ENCODE peak calls at places on chromosome 4, in four cellular contexts. S, J, Q and C are unnamed samples.

GRCh38 chr4:23837366-23837765 is 52.5 kb downstream of the PPARGC1A start:
- DNase-seq in S (no peak), J (no peak), Q (no peak), C (no peak)

GRCh38 chr4:121697626-121698025 is 846 bp upstream of the ANXA5 start:
- DNase-seq in S (no peak), J (no peak), Q (no peak), C (no peak)

GRCh38 chr4:118354913-118355312 is 2.1 kb upstream of the PRSS12 start:
- DNase-seq in S (no peak), J (no peak), Q (no peak), C (no peak)

GRCh38 chr4:153513596-153513995 is 47.4 kb downstream of the TMEM131L start:
- DNase-seq in S (no peak), J (peak), Q (no peak), C (no peak)

GRCh38 chr4:2595436-2595835 is 59.0 kb downstream of the FAM193A start:
- DNase-seq in S (peak), J (no peak), Q (no peak), C (no peak)

GRCh38 chr4:148425327-148426110 is 16.7 kb downstream of the NR3C2 start:
- DNase-seq in S (no peak), J (no peak), Q (no peak), C (no peak)

GRCh38 chr4:152172146-152172545 is 363.7 kb downstream of the FBXW7 start:
- DNase-seq in S (no peak), J (no peak), Q (no peak), C (no peak)

GRCh38 chr4:153758136-153758535 is 1.7 kb downstream of the RNF175 start:
- DNase-seq in S (no peak), J (no peak), Q (no peak), C (no peak)

GRCh38 chr4:150135134-150135773 is 57.0 kb downstream of the DCLK2 start:
- DNase-seq in S (no peak), J (no peak), Q (no peak), C (no peak)

GRCh38 chr4:29708473-29708872 is 1011.7 kb upstream of the PCDH7 start:
- DNase-seq in S (no peak), J (no peak), Q (no peak), C (no peak)

GRCh38 chr4:83768146-83768545 is 232.2 kb downstream of the GPAT3 start:
- DNase-seq in S (no peak), J (no peak), Q (no peak), C (no peak)

GRCh38 chr4:186725422-186726149 is 1.9 kb upstream of the FAT1 start:
- DNase-seq in S (peak), J (peak), Q (no peak), C (peak)

GRCh38 chr4:140243345-140243753 is 89.4 kb upstream of the MAML3 start:
- DNase-seq in S (no peak), J (no peak), Q (no peak), C (no peak)

GRCh38 chr4:140222175-140222574 is 68.2 kb upstream of the MAML3 start:
- DNase-seq in S (no peak), J (no peak), Q (no peak), C (no peak)

GRCh38 chr4:5890063-5890727 is 2.7 kb downstream of the CRMP1 start:
- DNase-seq in S (no peak), J (peak), Q (peak), C (no peak)

GRCh38 chr4:151459380-151459779 is 50.4 kb downstream of the FHIP1A start:
- DNase-seq in S (no peak), J (no peak), Q (no peak), C (no peak)

GRCh38 chr4:103074598-103075434 is 1.7 kb downstream of the SLC9B2 start:
- DNase-seq in S (no peak), J (peak), Q (no peak), C (no peak)

GRCh38 chr4:141389649-141390048 is 169.0 kb downstream of the ZNF330 start:
- DNase-seq in S (no peak), J (no peak), Q (no peak), C (no peak)

GRCh38 chr4:32462944-32463343 is 1742.8 kb downstream of the PCDH7 start:
- DNase-seq in S (peak), J (peak), Q (no peak), C (peak)

GRCh38 chr4:82223715-82224114 is 150.1 kb downstream of the HNRNPD start:
- DNase-seq in S (no peak), J (no peak), Q (no peak), C (no peak)

GRCh38 chr4:71195932-71196331 is 142.9 kb upstream of the SLC4A4 start:
- DNase-seq in S (no peak), J (no peak), Q (no peak), C (no peak)

GRCh38 chr4:88189881-88190585 is 31.6 kb upstream of the ABCG2 start:
- DNase-seq in S (no peak), J (peak), Q (no peak), C (no peak)

GRCh38 chr4:4853921-4854648 is 5.4 kb upstream of the MSX1 start:
- DNase-seq in S (no peak), J (no peak), Q (no peak), C (no peak)

GRCh38 chr4:3257691-3258482 is 8.9 kb downstream of the MSANTD1 start:
- DNase-seq in S (no peak), J (no peak), Q (no peak), C (no peak)

GRCh38 chr4:179145746-179146530 is 1703.7 kb upstream of the AGA start:
- DNase-seq in S (no peak), J (no peak), Q (no peak), C (no peak)

GRCh38 chr4:56465599-56466295 is 1.7 kb upstream of the SRP72 start:
- DNase-seq in S (peak), J (no peak), Q (no peak), C (no peak)

GRCh38 chr4:89356086-89356485 is 48.5 kb upstream of the GPRIN3 start:
- DNase-seq in S (no peak), J (no peak), Q (no peak), C (no peak)

GRCh38 chr4:117479673-117480072 is 394.3 kb upstream of the TRAM1L1 start:
- DNase-seq in S (no peak), J (no peak), Q (no peak), C (no peak)

GRCh38 chr4:21203416-21203815 is 503.2 kb downstream of the PACRGL start:
- DNase-seq in S (no peak), J (no peak), Q (no peak), C (no peak)

GRCh38 chr4:153146031-153146430 is 58.2 kb upstream of the TRIM2 start:
- DNase-seq in S (no peak), J (no peak), Q (no peak), C (no peak)

GRCh38 chr4:68283095-68283494 is 37.6 kb upstream of the TMPRSS11B start:
- DNase-seq in S (no peak), J (no peak), Q (no peak), C (no peak)
- TF ChIP-seq RNF2 in S (no peak), J (no peak), Q (no peak), C (no peak)

GRCh38 chr4:142407569-142407968 is 438.5 kb downstream of the INPP4B start:
- DNase-seq in S (no peak), J (peak), Q (no peak), C (no peak)

GRCh38 chr4:142404191-142404611 is 441.9 kb downstream of the INPP4B start:
- DNase-seq in S (no peak), J (peak), Q (no peak), C (no peak)

GRCh38 chr4:142405021-142405991 is 440.8 kb downstream of the INPP4B start:
- DNase-seq in S (no peak), J (peak), Q (no peak), C (no peak)

GRCh38 chr4:142406917-142407501 is 439.1 kb downstream of the INPP4B start:
- DNase-seq in S (no peak), J (no peak), Q (no peak), C (no peak)

DNA sequence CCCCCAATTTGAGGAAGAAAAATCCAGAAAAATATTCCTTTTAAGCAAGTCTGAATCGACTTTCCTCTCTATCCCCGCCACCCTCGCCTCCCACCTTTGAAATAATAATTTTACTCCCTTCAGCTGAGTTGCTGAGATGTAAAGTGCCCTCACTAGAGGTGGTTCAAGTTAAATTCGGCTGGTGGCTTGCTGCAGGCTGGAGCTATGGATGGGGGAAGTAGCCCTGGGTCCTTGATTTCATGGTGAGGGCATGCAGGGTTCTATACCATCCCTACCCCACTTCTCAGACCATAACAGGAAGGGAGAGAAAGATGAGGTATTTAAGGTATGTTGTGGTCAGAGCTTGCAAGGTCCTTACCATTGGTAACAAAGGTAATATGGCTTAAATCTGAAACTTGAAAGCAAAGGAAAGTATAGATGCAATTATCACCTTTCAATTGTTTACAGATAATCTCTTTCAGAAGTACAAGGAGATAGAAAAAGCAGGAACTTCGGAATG is 440.0 kb downstream of the INPP4B start:
- DNase-seq in S (no peak), J (peak), Q (no peak), C (no peak)
- TF ChIP-seq USF2 in S (no peak), J (no peak), Q (no peak), C (no peak)

GRCh38 chr4:86356831-86357230 is 3.0 kb downstream of the MAPK10 start:
- DNase-seq in S (no peak), J (no peak), Q (no peak), C (no peak)
- TF ChIP-seq RNF2 in S (no peak), J (no peak), Q (no peak), C (no peak)

GRCh38 chr4:128858875-128859696 is 49.6 kb downstream of the JADE1 start:
- DNase-seq in S (no peak), J (peak), Q (no peak), C (no peak)

GRCh38 chr4:128863314-128864075 is 54.0 kb downstream of the JADE1 start:
- DNase-seq in S (peak), J (peak), Q (peak), C (peak)

GRCh38 chr4:128861856-128862518 is 52.5 kb downstream of the JADE1 start:
- DNase-seq in S (no peak), J (no peak), Q (no peak), C (no peak)

GRCh38 chr4:128862608-128863313 is 53.3 kb downstream of the JADE1 start:
- DNase-seq in S (no peak), J (peak), Q (no peak), C (no peak)

DNA sequence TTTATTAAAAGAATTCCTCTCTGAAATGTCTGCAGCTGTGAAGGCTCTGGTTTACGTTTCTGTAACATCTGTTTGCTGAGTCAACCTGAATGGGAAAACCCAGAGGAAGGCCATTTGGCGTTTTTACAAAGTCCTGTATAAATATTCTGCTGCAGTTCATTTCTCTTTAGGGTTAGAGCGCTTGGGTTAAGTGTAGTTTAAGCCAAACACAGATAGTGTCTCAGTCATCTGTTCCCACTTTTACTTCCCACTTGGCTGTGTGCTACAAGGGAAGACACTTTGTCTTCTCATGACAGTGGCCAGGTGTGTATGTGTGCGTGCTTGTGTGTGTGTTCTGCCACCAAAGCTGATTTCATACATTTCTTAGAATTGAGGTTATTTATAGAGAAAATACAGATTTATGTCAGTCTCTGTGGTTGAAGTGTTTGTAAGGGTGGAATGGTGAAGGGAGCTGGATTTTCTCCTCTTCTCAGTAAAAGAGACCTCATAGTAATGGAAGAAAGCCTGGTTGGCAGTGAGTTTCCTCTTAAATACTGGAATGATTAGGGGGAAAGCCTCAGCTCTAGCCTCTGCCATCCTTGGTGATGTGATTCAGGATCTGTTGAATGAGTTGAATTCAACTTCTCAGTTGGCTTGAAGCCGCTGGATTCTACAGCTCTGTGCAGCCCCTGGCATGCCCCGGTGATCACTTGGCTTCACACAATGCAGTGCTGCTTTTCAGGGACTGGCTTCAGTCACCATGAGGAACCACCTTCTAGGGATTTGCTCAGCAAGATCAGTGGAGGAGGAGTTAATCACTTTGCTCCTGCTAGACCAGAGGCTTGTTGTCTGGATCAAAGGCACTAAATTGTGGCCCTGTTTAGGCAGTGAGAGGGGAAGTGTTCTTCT is 50.6 kb downstream of the JADE1 start:
- DNase-seq in S (no peak), J (no peak), Q (no peak), C (no peak)
- TF ChIP-seq USF2 in S (no peak), J (no peak), Q (no peak), C (no peak)

DNA sequence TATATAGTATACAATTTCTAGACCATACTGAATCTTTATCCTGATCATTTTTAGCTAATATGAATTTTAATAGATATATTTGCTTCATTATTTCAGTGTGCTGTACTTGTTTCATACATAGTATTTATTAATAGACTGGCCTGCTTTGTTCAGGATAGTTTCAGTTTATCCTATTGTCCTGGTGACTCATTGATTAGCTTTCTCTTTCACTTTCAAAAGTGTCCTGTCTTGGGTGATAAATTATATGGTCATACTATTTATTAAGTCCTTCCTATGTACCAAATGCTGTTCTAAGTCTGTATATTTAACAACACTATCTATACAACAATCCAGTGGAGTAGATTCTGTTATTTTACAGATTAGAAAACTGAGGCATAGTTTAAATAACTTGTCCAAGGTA is 153.8 kb upstream of the RAPGEF2 start:
- DNase-seq in S (no peak), J (no peak), Q (no peak), C (no peak)
- TF ChIP-seq RNF2 in S (no peak), J (no peak), Q (no peak), C (no peak)